ENCODE peak calls at places on chromosomes 4 and X, in seven cellular contexts. T is heart left ventricle, J is ascending aorta, U is neural progenitor cell, D is suprapubic skin, B is esophagus squamous epithelium, P is HL-60. E is an unnamed sample.

GRCh38 chr4:74394476-74395136 is 29.7 kb downstream of the EREG start:
- DNase-seq in T (no peak), J (no peak), U (no peak), D (no peak), B (no peak), P (peak; percentile 11), E (no peak)

GRCh38 chr4:78155616-78156105 is 98.5 kb downstream of the FRAS1 start:
- DNase-seq in T (no peak), J (no peak), U (no peak), D (no peak), B (no peak), P (no peak), E (no peak)

GRCh38 chr4:48851651-48852050 is 20.8 kb downstream of the OCIAD1 start:
- DNase-seq in T (no peak), J (no peak), U (no peak), D (no peak), B (no peak), P (no peak), E (no peak)

GRCh38 chrX:357693-358471 is 28.8 kb downstream of the PPP2R3B start:
- DNase-seq in T (no peak), J (no peak), U (no peak), D (no peak), B (no peak), P (no peak), E (no peak)

GRCh38 chrX:45143455-45143854 is 57.2 kb downstream of the DIPK2B start:
- DNase-seq in T (no peak), J (no peak), U (no peak), D (no peak), B (no peak), P (no peak), E (no peak)

GRCh38 chrX:40727599-40728252 is 7.6 kb downstream of the MED14 start:
- DNase-seq in T (no peak), J (no peak), U (no peak), D (no peak), B (no peak), P (no peak), E (no peak)

GRCh38 chr4:22385615-22386014 is 130.3 kb downstream of the ADGRA3 start:
- DNase-seq in T (no peak), J (no peak), U (no peak), D (no peak), B (no peak), P (no peak), E (no peak)

GRCh38 chr4:78200004-78200403 is 142.9 kb downstream of the FRAS1 start:
- DNase-seq in T (no peak), J (no peak), U (no peak), D (no peak), B (no peak), P (no peak), E (no peak)

GRCh38 chr4:185881427-185881826 is 69.4 kb upstream of the SORBS2 start:
- DNase-seq in T (no peak), J (no peak), U (no peak), D (no peak), B (no peak), P (no peak), E (no peak)

GRCh38 chr4:113435893-113436292 is 325.6 kb downstream of the CAMK2D start:
- DNase-seq in T (peak; percentile 66), J (no peak), U (no peak), D (no peak), B (no peak), P (no peak), E (no peak)

GRCh38 chrX:83008415-83008814 is 499.7 kb upstream of the POU3F4 start:
- DNase-seq in T (no peak), J (no peak), U (no peak), D (no peak), B (no peak), P (no peak), E (no peak)
- TF ChIP-seq CTCF in T (no peak), J (no peak), U (peak; percentile 57), D (no peak), B (no peak), P (no peak), E (no peak)

DNA sequence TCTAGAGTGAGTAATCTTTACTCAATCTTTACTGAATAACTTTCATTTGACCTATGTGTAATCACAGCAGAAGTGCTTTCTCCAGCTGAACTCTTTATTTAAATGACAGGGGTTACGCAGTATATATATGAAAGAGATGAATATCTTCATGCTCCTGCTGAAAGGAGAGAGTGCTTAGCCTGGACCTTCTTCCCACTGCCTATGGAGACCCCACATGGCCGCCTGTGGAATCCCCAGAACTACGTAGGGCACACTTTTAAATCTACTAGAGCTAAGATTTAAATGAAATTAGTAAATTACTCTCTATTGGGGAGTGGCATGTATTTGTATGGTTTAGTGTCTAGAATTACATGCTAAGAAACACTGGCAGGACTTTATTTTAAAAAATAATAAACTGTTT is 391.2 kb downstream of the ANKRD50 start:
- DNase-seq in T (no peak), J (no peak), U (peak; percentile 17), D (no peak), B (no peak), P (no peak), E (no peak)
- TF ChIP-seq CTCF in T (no peak), J (no peak), U (peak; percentile 38), D (no peak), B (no peak), P (no peak), E (peak; percentile 30)

GRCh38 chr4:20431422-20432014 is 179.8 kb downstream of the SLIT2 start:
- DNase-seq in T (no peak), J (no peak), U (peak; percentile 66), D (no peak), B (no peak), P (no peak), E (no peak)

GRCh38 chr4:20432098-20432497 is 180.4 kb downstream of the SLIT2 start:
- DNase-seq in T (no peak), J (no peak), U (peak; percentile 75), D (no peak), B (no peak), P (no peak), E (no peak)

GRCh38 chr4:20426028-20426427 is 174.3 kb downstream of the SLIT2 start:
- DNase-seq in T (no peak), J (no peak), U (peak; percentile 21), D (no peak), B (no peak), P (no peak), E (no peak)

GRCh38 chr4:20430555-20430954 is 178.8 kb downstream of the SLIT2 start:
- DNase-seq in T (no peak), J (no peak), U (no peak), D (no peak), B (no peak), P (no peak), E (no peak)

DNA sequence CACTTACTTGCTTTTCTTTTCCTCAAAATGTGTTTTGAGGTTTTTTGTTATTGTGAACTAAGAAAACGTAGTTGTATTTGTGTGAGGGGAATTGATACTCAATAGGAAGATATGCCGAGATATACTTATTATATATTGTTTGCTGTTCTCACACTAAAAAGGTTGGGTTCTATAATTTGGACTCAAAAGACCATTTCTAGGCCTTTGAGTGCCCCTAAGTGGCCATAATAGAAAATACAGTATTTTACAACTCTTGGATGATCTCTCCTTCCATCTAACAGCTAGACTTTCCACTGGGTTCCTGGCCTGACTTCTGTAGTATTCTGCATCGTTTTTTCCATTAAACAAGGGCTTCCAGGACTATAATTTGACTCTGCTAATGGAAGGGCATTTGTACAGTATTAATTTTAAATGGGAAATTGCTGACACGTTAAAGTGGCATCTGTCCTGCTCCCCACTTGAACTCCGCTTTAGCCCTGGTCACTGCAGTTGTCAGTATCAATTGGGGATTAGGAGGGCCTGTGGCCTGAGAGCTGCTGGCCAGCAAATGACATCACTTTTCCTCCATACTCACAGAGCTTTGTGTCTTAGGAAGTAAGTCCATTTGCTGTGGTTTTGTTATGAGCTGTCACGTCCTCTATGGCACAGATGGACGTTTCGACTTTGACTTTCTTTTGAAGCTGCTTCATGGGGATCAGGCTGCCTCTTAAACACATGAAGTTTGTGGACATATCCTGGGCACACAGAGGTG is 176.9 kb downstream of the SLIT2 start:
- DNase-seq in T (no peak), J (no peak), U (peak; percentile 3), D (no peak), B (no peak), P (no peak), E (no peak)
- TF ChIP-seq CTCF in T (no peak), J (no peak), U (peak; percentile 53), D (no peak), B (peak; percentile 38), P (no peak), E (peak; percentile 57)

DNA sequence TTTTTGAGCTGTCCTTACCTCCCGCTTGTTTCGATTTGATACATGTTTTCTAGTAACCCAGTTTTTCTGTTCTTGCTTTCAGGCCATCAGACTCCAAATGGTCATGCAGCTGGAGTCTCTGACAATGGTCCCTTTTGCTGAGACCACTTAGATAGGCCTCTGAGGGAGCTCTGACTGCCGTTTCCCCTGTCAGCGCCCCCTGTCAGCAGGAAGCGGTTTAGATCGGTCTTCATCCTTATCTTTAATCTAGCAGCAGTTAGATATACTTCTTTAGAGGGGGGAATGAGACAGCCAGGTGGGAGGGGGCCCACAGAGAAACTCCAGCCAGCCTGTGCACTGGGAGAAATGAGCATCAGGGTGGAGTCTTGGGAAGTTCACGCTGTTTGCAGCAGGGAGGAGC is 457.9 kb downstream of the GPAT3 start:
- DNase-seq in T (no peak), J (no peak), U (peak; percentile 69), D (no peak), B (no peak), P (no peak), E (no peak)
- TF ChIP-seq CTCF in T (no peak), J (no peak), U (peak; percentile 73), D (no peak), B (no peak), P (no peak), E (no peak)

GRCh38 chr4:3744901-3745300 is 21.3 kb upstream of the ADRA2C start:
- DNase-seq in T (no peak), J (no peak), U (peak; percentile 35), D (no peak), B (no peak), P (no peak), E (no peak)

GRCh38 chr4:3749081-3749480 is 17.1 kb upstream of the ADRA2C start:
- DNase-seq in T (no peak), J (no peak), U (no peak), D (no peak), B (no peak), P (no peak), E (no peak)

GRCh38 chr4:3746701-3747581 is 19.2 kb upstream of the ADRA2C start:
- DNase-seq in T (no peak), J (peak; percentile 47), U (no peak), D (no peak), B (no peak), P (no peak), E (no peak)

GRCh38 chr4:3745886-3746656 is 20.1 kb upstream of the ADRA2C start:
- DNase-seq in T (no peak), J (no peak), U (peak; percentile 58), D (no peak), B (no peak), P (no peak), E (no peak)

DNA sequence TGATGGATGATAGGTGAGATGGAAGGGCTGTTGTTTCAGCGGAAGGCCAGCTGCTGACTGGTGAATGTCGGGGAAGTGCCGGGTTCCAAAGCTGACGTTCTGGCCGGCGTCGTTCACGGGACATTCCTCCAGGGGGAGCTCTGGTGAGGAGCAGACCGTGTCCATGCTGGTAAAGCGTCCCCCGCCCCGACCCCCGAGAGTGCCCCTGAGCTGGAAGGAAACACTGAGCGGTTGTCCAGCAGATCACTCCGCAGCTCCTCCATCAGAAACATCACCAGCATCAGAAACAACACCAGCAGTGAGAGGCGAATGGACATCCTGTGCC is 18.6 kb upstream of the ADRA2C start:
- DNase-seq in T (no peak), J (no peak), U (peak; percentile 67), D (no peak), B (no peak), P (no peak), E (no peak)
- TF ChIP-seq CTCF in T (peak; percentile 33), J (no peak), U (peak; percentile 62), D (no peak), B (no peak), P (peak; percentile 7), E (peak; percentile 41)